ENCODE peak calls at places on chromosomes 13 and 19, in six cellular contexts. P is cardiac muscle cell, T is DND-41, E is HCT116, L is pancreas, I is heart left ventricle. Z is an unnamed sample. For H3K4me1, the result is how much of the 10 kb centered on the place peaks cover.

GRCh38 chr19:42683917-42684513 is 56.3 kb downstream of the PSG3 start:
- DNase-seq in P (peak), I (no peak), L (no peak), T (peak), E (peak), Z (no peak)

GRCh38 chr13:60645552-60646138 is 248.6 kb downstream of the TDRD3 start:
- DNase-seq in L (no peak), T (no peak), I (no peak), P (no peak), E (no peak), Z (no peak)

GRCh38 chr19:6556043-6556449 is 25.2 kb downstream of the TNFSF9 start:
- DNase-seq in L (no peak), T (no peak), I (no peak), P (no peak), E (no peak), Z (no peak)

GRCh38 chr13:102538938-102539337 is 57.8 kb upstream of the TPP2 start:
- DNase-seq in L (no peak), I (no peak), T (no peak), E (no peak), P (no peak), Z (no peak)

GRCh38 chr13:102878491-102878890 is 32.7 kb downstream of the ERCC5 start:
- DNase-seq in E (no peak), P (peak), I (no peak), L (no peak), T (no peak), Z (no peak)

GRCh38 chr13:45742985-45743384 is 40.9 kb downstream of the CBY2 start:
- DNase-seq in L (no peak), I (no peak), P (no peak), E (no peak), T (no peak), Z (no peak)

GRCh38 chr19:36891768-36892357 is 24.2 kb downstream of the ZNF829 start:
- DNase-seq in I (no peak), E (no peak), L (no peak), P (no peak), T (no peak), Z (no peak)

GRCh38 chr19:20357921-20358320 is 190.9 kb downstream of the ZNF486 start:
- DNase-seq in T (no peak), L (no peak), E (no peak), P (no peak), I (no peak), Z (no peak)

GRCh38 chr19:4015705-4016402 is 8.3 kb downstream of the PIAS4 start:
- DNase-seq in L (peak), I (no peak), T (no peak), E (no peak), P (no peak), Z (peak)

GRCh38 chr19:33876192-33876591 is 79.5 kb downstream of the KCTD15 start:
- DNase-seq in I (no peak), P (no peak), L (no peak), E (no peak), T (no peak), Z (no peak)

GRCh38 chr13:45705145-45705695 is 3.1 kb downstream of the CBY2 start:
- DNase-seq in I (no peak), L (no peak), P (no peak), E (no peak), T (no peak), Z (no peak)

GRCh38 chr13:107573184-107573583 is 642.2 kb downstream of the LIG4 start:
- DNase-seq in I (no peak), E (no peak), P (no peak), L (no peak), T (no peak), Z (no peak)

GRCh38 chr19:53101518-53101917 is 1.7 kb downstream of the ZNF160 start:
- DNase-seq in P (peak), L (no peak), T (peak), E (no peak), I (no peak), Z (no peak)

GRCh38 chr13:40480012-40480914 is 186.2 kb downstream of the FOXO1 start:
- DNase-seq in L (peak), I (no peak), E (no peak), P (no peak), T (no peak), Z (no peak)

GRCh38 chr13:106477303-106477702 is 58.2 kb downstream of the EFNB2 start:
- DNase-seq in L (no peak), I (no peak), T (no peak), P (no peak), E (no peak), Z (no peak)

GRCh38 chr19:31668916-31669315 is 319.7 kb upstream of the TSHZ3 start:
- DNase-seq in L (no peak), T (no peak), I (no peak), P (no peak), E (no peak), Z (no peak)

GRCh38 chr19:35265126-35265995 is 3.4 kb upstream of the USF2 start:
- DNase-seq in P (no peak), T (no peak), E (no peak), L (peak), I (no peak), Z (peak)

GRCh38 chr19:5054551-5055456 is 85.9 kb downstream of the KDM4B start:
- DNase-seq in T (no peak), I (peak), E (no peak), L (no peak), P (no peak), Z (no peak)

GRCh38 chr19:6481541-6482342 is at the start of gene DENND1C:
- DNase-seq in L (no peak), T (peak), P (peak), E (no peak), I (peak), Z (no peak)

GRCh38 chr19:50460161-50460765 is 16.0 kb upstream of the EMC10 start:
- DNase-seq in E (no peak), T (no peak), I (no peak), L (no peak), P (peak), Z (no peak)

GRCh38 chr19:43820098-43820860 is 6.8 kb upstream of the ZNF283 start:
- DNase-seq in I (peak), P (peak), E (no peak), L (no peak), T (no peak), Z (peak)

GRCh38 chr19:46952874-46953273 is 66.8 kb upstream of the NPAS1 start:
- DNase-seq in L (no peak), E (no peak), P (no peak), I (no peak), T (no peak), Z (no peak)

GRCh38 chr19:46954502-46955004 is 65.1 kb upstream of the NPAS1 start:
- DNase-seq in I (no peak), E (no peak), P (no peak), T (no peak), L (no peak), Z (no peak)

GRCh38 chr19:46955813-46956371 is 63.7 kb upstream of the NPAS1 start:
- DNase-seq in L (no peak), P (no peak), I (no peak), T (peak), E (no peak), Z (no peak)

GRCh38 chr19:46955114-46955812 is 64.4 kb upstream of the NPAS1 start:
- DNase-seq in L (no peak), I (no peak), P (peak), E (no peak), T (peak), Z (no peak)

GRCh38 chr19:46953955-46954501 is 65.6 kb upstream of the NPAS1 start:
- DNase-seq in P (no peak), T (no peak), L (no peak), E (no peak), I (no peak), Z (no peak)
- H3K4me1 ChIP-seq in P (under half), T (half or more), L (under half), E (under half), I (under half), Z (half or more)

GRCh38 chr13:27792393-27793218 is at the start of gene GSX1:
- DNase-seq in I (peak), P (peak), E (no peak), L (peak), T (no peak), Z (peak)
- H3K4me3 ChIP-seq in I (peak), P (no peak), E (no peak), L (no peak), T (no peak), Z (peak)

GRCh38 chr19:55321466-55321865 is 3.7 kb downstream of the TMEM150B start:
- DNase-seq in T (no peak), L (no peak), I (no peak), P (no peak), E (no peak), Z (no peak)

GRCh38 chr19:55325172-55325571 is at the start of gene TMEM150B:
- DNase-seq in I (no peak), L (no peak), P (no peak), E (no peak), T (no peak), Z (no peak)

GRCh38 chr19:55322495-55322894 is 2.6 kb downstream of the TMEM150B start:
- DNase-seq in P (no peak), T (no peak), I (no peak), E (no peak), L (no peak), Z (no peak)

GRCh38 chr19:55320844-55321419 is 4.2 kb downstream of the TMEM150B start:
- DNase-seq in P (no peak), I (no peak), E (no peak), L (no peak), T (no peak), Z (no peak)

GRCh38 chr19:55324705-55325104 is 436 bp downstream of the TMEM150B start:
- DNase-seq in I (no peak), T (no peak), P (no peak), E (no peak), L (no peak), Z (no peak)
- H3K4me1 ChIP-seq in I (under half), T (under half), P (under half), E (under half), L (under half), Z (under half)

GRCh38 chr13:113367020-113367560 is 3.2 kb upstream of the GRTP1 start:
- DNase-seq in P (no peak), T (no peak), L (no peak), I (no peak), E (no peak), Z (no peak)

GRCh38 chr13:113366031-113366588 is 2.2 kb upstream of the GRTP1 start:
- DNase-seq in E (no peak), I (no peak), P (peak), L (no peak), T (no peak), Z (no peak)

GRCh38 chr13:113365551-113365971 is 1.6 kb upstream of the GRTP1 start:
- DNase-seq in P (no peak), I (no peak), L (no peak), T (no peak), E (no peak), Z (no peak)

GRCh38 chr13:113364371-113364932 is 522 bp upstream of the GRTP1 start:
- DNase-seq in L (peak), T (no peak), P (peak), E (no peak), I (no peak), Z (no peak)

GRCh38 chr13:113364933-113365371 is 1.0 kb upstream of the GRTP1 start:
- DNase-seq in I (no peak), T (no peak), L (peak), E (no peak), P (peak), Z (no peak)
- H3K4me3 ChIP-seq in I (peak), T (no peak), L (no peak), E (no peak), P (no peak), Z (peak)

DNA sequence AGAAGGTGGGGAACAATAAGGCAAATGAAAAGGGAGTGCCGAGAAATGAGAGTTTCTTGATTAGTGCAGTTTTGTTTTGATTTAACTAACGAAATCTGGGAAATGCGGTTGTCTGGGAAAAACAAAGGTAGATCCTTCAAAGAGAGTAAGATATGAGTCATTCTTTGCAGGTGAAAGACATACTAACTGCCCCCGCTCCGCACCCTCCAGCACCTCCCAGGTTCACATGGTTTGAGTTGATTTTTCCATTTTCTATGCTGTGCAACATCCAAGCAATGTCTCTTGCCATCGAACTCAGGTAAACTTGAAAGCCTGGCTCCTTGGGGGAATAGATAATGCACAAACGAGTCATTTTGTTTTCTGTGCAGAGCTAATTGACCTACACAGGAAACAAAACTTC is 84.1 kb upstream of the KLF12 start:
- DNase-seq in E (no peak), L (no peak), P (no peak), T (no peak), I (no peak), Z (no peak)
- H3K4me1 ChIP-seq in E (under half), L (under half), P (under half), T (under half), I (under half), Z (under half)

GRCh38 chr19:48852292-48852691 is 16.0 kb upstream of the HSD17B14 start:
- DNase-seq in I (no peak), P (no peak), L (no peak), E (no peak), T (no peak), Z (no peak)
- H3K4me3 ChIP-seq in I (no peak), P (no peak), L (no peak), E (no peak), T (no peak), Z (no peak)

Z was measured in upper lobe of right lung.